ENCODE peak calls at places on chromosomes 7 and 10, in seven cellular contexts. E, R, Y, P, C, A and M are unnamed samples.

GRCh38 chr10:49627644-49628247 is 13.9 kb downstream of the CHAT start:
- DNase-seq in E (no peak), R (no peak), Y (no peak), P (no peak), C (no peak), A (no peak), M (no peak)

GRCh38 chr10:95295031-95295755 is 4.4 kb upstream of the PDLIM1 start:
- DNase-seq in E (peak; percentile 59), R (no peak), Y (peak; percentile 32), P (peak; percentile 46), C (peak; percentile 38), A (peak; percentile 78), M (no peak)

GRCh38 chr7:36289833-36290661 is 99.6 kb upstream of the ANLN start:
- DNase-seq in E (no peak), R (peak; percentile 39), Y (no peak), P (no peak), C (peak; percentile 8), A (no peak), M (no peak)

GRCh38 chr10:76091821-76092394 is 660.5 kb downstream of the LRMDA start:
- DNase-seq in E (no peak), R (no peak), Y (no peak), P (no peak), C (no peak), A (peak; percentile 20), M (no peak)

GRCh38 chr10:87925570-87925969 is 62.1 kb downstream of the PTEN start:
- DNase-seq in E (peak; percentile 43), R (no peak), Y (peak; percentile 42), P (no peak), C (peak; percentile 45), A (no peak), M (peak; percentile 82)

GRCh38 chr10:76901701-76902100 is 735.9 kb downstream of the KCNMA1 start:
- DNase-seq in E (no peak), R (no peak), Y (no peak), P (no peak), C (no peak), A (no peak), M (no peak)

GRCh38 chr10:24553051-24553612 is 170.6 kb downstream of the ARHGAP21 start:
- DNase-seq in E (no peak), R (no peak), Y (no peak), P (no peak), C (no peak), A (no peak), M (no peak)

GRCh38 chr7:9718071-9718470 is 1255.6 kb upstream of the PHF14 start:
- DNase-seq in E (no peak), R (peak; percentile 26), Y (no peak), P (no peak), C (no peak), A (no peak), M (no peak)

GRCh38 chr10:124732931-124733536 is 11.1 kb downstream of the FAM53B start:
- DNase-seq in E (no peak), R (no peak), Y (no peak), P (no peak), C (peak; percentile 70), A (peak; percentile 53), M (no peak)

GRCh38 chr7:142908921-142909870 is 23.7 kb upstream of the TRPV6 start:
- DNase-seq in E (no peak), R (peak; percentile 42), Y (no peak), P (peak; percentile 66), C (peak; percentile 4), A (no peak), M (no peak)

GRCh38 chr7:22147113-22147512 is 201.4 kb upstream of the CDCA7L start:
- DNase-seq in E (no peak), R (no peak), Y (no peak), P (no peak), C (peak; percentile 4), A (no peak), M (no peak)

GRCh38 chr10:36606234-36606839 is 519.1 kb upstream of the ANKRD30A start:
- DNase-seq in E (no peak), R (peak; percentile 45), Y (no peak), P (no peak), C (no peak), A (no peak), M (no peak)